ENCODE peak calls at places on chromosome 22, in five cellular contexts. One of them, this sample, is unnamed. For H3K36me3, the result is how much of the 10 kb centered on the place peaks cover.

GRCh38 chr22:22952531-22953295 is 65.1 kb downstream of the IGLL5 start:
- DNase-seq in mucosa of descending colon: no peak
- DNase-seq in keratinocyte: no peak
- DNase-seq in IMR-90: no peak
- DNase-seq in right lobe of liver: no peak
- DNase-seq in this sample: no peak

GRCh38 chr22:31093956-31094622 is 13.0 kb downstream of the SMTN start:
- DNase-seq in mucosa of descending colon: no peak
- DNase-seq in keratinocyte: no peak
- DNase-seq in IMR-90: no peak
- DNase-seq in right lobe of liver: no peak
- DNase-seq in this sample: no peak

GRCh38 chr22:27933186-27933983 is 14.3 kb upstream of the PITPNB start:
- DNase-seq in mucosa of descending colon: no peak
- DNase-seq in keratinocyte: no peak
- DNase-seq in IMR-90: no peak
- DNase-seq in right lobe of liver: no peak
- DNase-seq in this sample: no peak

GRCh38 chr22:20494978-20495860 is at the start of gene KLHL22:
- DNase-seq in mucosa of descending colon: peak
- DNase-seq in keratinocyte: no peak
- DNase-seq in IMR-90: peak
- DNase-seq in right lobe of liver: peak
- DNase-seq in this sample: peak

GRCh38 chr22:11627798-11628650 is 3900.0 kb upstream of the OR11H1 start:
- DNase-seq in mucosa of descending colon: no peak
- DNase-seq in keratinocyte: no peak
- DNase-seq in IMR-90: no peak
- DNase-seq in right lobe of liver: no peak
- DNase-seq in this sample: no peak

GRCh38 chr22:25551396-25551795 is 13.1 kb upstream of the GRK3 start:
- DNase-seq in mucosa of descending colon: no peak
- DNase-seq in keratinocyte: no peak
- DNase-seq in IMR-90: no peak
- DNase-seq in right lobe of liver: no peak
- DNase-seq in this sample: no peak

GRCh38 chr22:49883294-49883640 is 29.6 kb downstream of the ZBED4 start:
- DNase-seq in mucosa of descending colon: no peak
- DNase-seq in keratinocyte: no peak
- DNase-seq in IMR-90: peak
- DNase-seq in right lobe of liver: no peak
- DNase-seq in this sample: no peak

GRCh38 chr22:48055827-48056226 is 1293.4 kb downstream of the TBC1D22A start:
- DNase-seq in mucosa of descending colon: no peak
- DNase-seq in keratinocyte: no peak
- DNase-seq in IMR-90: no peak
- DNase-seq in right lobe of liver: no peak
- DNase-seq in this sample: no peak

GRCh38 chr22:47797546-47797945 is 1035.1 kb downstream of the TBC1D22A start:
- DNase-seq in mucosa of descending colon: no peak
- DNase-seq in keratinocyte: no peak
- DNase-seq in IMR-90: no peak
- DNase-seq in right lobe of liver: no peak
- DNase-seq in this sample: no peak

GRCh38 chr22:32528984-32529982 is 54.7 kb downstream of the FBXO7 start:
- DNase-seq in mucosa of descending colon: peak
- DNase-seq in keratinocyte: peak
- DNase-seq in IMR-90: peak
- DNase-seq in right lobe of liver: peak
- DNase-seq in this sample: peak

GRCh38 chr22:27638329-27639179 is 163.0 kb downstream of the MN1 start:
- DNase-seq in mucosa of descending colon: no peak
- DNase-seq in keratinocyte: no peak
- DNase-seq in IMR-90: no peak
- DNase-seq in right lobe of liver: no peak
- DNase-seq in this sample: no peak

GRCh38 chr22:47051435-47052175 is 289.2 kb downstream of the TBC1D22A start:
- DNase-seq in mucosa of descending colon: no peak
- DNase-seq in keratinocyte: no peak
- DNase-seq in IMR-90: no peak
- DNase-seq in right lobe of liver: peak
- DNase-seq in this sample: no peak

GRCh38 chr22:39318507-39319283 is 728 bp downstream of the RPL3 start:
- DNase-seq in mucosa of descending colon: no peak
- DNase-seq in keratinocyte: peak
- DNase-seq in IMR-90: no peak
- DNase-seq in right lobe of liver: no peak
- DNase-seq in this sample: no peak

GRCh38 chr22:30420401-30421178 is 5.0 kb upstream of the MTFP1 start:
- DNase-seq in mucosa of descending colon: no peak
- DNase-seq in keratinocyte: no peak
- DNase-seq in IMR-90: peak
- DNase-seq in right lobe of liver: no peak
- DNase-seq in this sample: no peak

GRCh38 chr22:50014655-50015401 is 2.3 kb upstream of the IL17REL start:
- DNase-seq in mucosa of descending colon: no peak
- DNase-seq in keratinocyte: no peak
- DNase-seq in IMR-90: no peak
- DNase-seq in right lobe of liver: no peak
- DNase-seq in this sample: no peak

GRCh38 chr22:48299124-48299523 is 1528.5 kb downstream of the BRD1 start:
- DNase-seq in mucosa of descending colon: no peak
- DNase-seq in keratinocyte: no peak
- DNase-seq in IMR-90: no peak
- DNase-seq in right lobe of liver: no peak
- DNase-seq in this sample: no peak

GRCh38 chr22:32476286-32476685 is 1.7 kb downstream of the FBXO7 start:
- DNase-seq in mucosa of descending colon: no peak
- DNase-seq in keratinocyte: no peak
- DNase-seq in IMR-90: no peak
- DNase-seq in right lobe of liver: no peak
- DNase-seq in this sample: no peak

DNA sequence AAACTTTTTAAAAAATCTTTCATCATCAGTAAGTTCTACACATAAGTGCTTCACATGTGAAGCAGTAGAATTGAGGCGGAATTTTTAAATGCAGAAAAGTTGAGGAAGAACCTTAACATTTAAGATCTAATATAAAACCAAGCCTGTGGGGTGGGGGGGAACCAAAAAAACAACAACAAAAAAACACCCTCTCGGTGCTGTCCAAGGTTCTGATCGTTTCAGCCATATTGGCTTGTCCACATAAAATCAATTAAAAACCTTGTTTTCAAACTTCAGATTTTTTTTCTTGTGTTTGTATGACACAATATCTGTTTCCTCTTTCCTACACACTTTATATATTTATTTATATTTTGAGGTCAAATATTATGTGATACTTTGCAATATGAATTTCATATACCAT is 130.0 kb downstream of the WNT7B start:
- DNase-seq in mucosa of descending colon: no peak
- DNase-seq in keratinocyte: no peak
- DNase-seq in IMR-90: no peak
- DNase-seq in right lobe of liver: no peak
- DNase-seq in this sample: no peak
- H3K36me3 ChIP-seq in mucosa of descending colon: under half
- H3K36me3 ChIP-seq in keratinocyte: under half
- H3K36me3 ChIP-seq in IMR-90: under half
- H3K36me3 ChIP-seq in right lobe of liver: under half
- H3K36me3 ChIP-seq in this sample: under half

GRCh38 chr22:37057796-37058510 is 6.4 kb downstream of the KCTD17 start:
- DNase-seq in mucosa of descending colon: no peak
- DNase-seq in keratinocyte: no peak
- DNase-seq in IMR-90: no peak
- DNase-seq in right lobe of liver: no peak
- DNase-seq in this sample: no peak

GRCh38 chr22:37058917-37059701 is 7.6 kb downstream of the KCTD17 start:
- DNase-seq in mucosa of descending colon: no peak
- DNase-seq in keratinocyte: no peak
- DNase-seq in IMR-90: no peak
- DNase-seq in right lobe of liver: no peak
- DNase-seq in this sample: no peak

GRCh38 chr22:37060801-37061610 is 9.5 kb downstream of the KCTD17 start:
- DNase-seq in mucosa of descending colon: no peak
- DNase-seq in keratinocyte: no peak
- DNase-seq in IMR-90: no peak
- DNase-seq in right lobe of liver: no peak
- DNase-seq in this sample: no peak

GRCh38 chr22:37061611-37062365 is 10.2 kb downstream of the KCTD17 start:
- DNase-seq in mucosa of descending colon: no peak
- DNase-seq in keratinocyte: no peak
- DNase-seq in IMR-90: no peak
- DNase-seq in right lobe of liver: no peak
- DNase-seq in this sample: no peak

GRCh38 chr22:37059876-37060449 is 8.4 kb downstream of the KCTD17 start:
- DNase-seq in mucosa of descending colon: no peak
- DNase-seq in keratinocyte: no peak
- DNase-seq in IMR-90: no peak
- DNase-seq in right lobe of liver: no peak
- DNase-seq in this sample: peak
- H3K36me3 ChIP-seq in mucosa of descending colon: under half
- H3K36me3 ChIP-seq in keratinocyte: under half
- H3K36me3 ChIP-seq in IMR-90: under half
- H3K36me3 ChIP-seq in right lobe of liver: under half
- H3K36me3 ChIP-seq in this sample: under half

GRCh38 chr22:29353286-29353685 is 35.1 kb downstream of the AP1B1 start:
- DNase-seq in mucosa of descending colon: no peak
- DNase-seq in keratinocyte: no peak
- DNase-seq in IMR-90: no peak
- DNase-seq in right lobe of liver: no peak
- DNase-seq in this sample: no peak
- H3K36me3 ChIP-seq in mucosa of descending colon: under half
- H3K36me3 ChIP-seq in keratinocyte: half or more
- H3K36me3 ChIP-seq in IMR-90: half or more
- H3K36me3 ChIP-seq in right lobe of liver: under half
- H3K36me3 ChIP-seq in this sample: half or more

GRCh38 chr22:41132555-41132954 is 40.2 kb downstream of the EP300 start:
- DNase-seq in mucosa of descending colon: no peak
- DNase-seq in keratinocyte: no peak
- DNase-seq in IMR-90: peak
- DNase-seq in right lobe of liver: no peak
- DNase-seq in this sample: no peak

GRCh38 chr22:41123151-41123550 is 30.8 kb downstream of the EP300 start:
- DNase-seq in mucosa of descending colon: no peak
- DNase-seq in keratinocyte: no peak
- DNase-seq in IMR-90: peak
- DNase-seq in right lobe of liver: no peak
- DNase-seq in this sample: no peak

GRCh38 chr22:41128606-41129005 is 36.2 kb downstream of the EP300 start:
- DNase-seq in mucosa of descending colon: no peak
- DNase-seq in keratinocyte: no peak
- DNase-seq in IMR-90: no peak
- DNase-seq in right lobe of liver: no peak
- DNase-seq in this sample: no peak

GRCh38 chr22:41124086-41124485 is 31.7 kb downstream of the EP300 start:
- DNase-seq in mucosa of descending colon: no peak
- DNase-seq in keratinocyte: no peak
- DNase-seq in IMR-90: no peak
- DNase-seq in right lobe of liver: no peak
- DNase-seq in this sample: no peak

DNA sequence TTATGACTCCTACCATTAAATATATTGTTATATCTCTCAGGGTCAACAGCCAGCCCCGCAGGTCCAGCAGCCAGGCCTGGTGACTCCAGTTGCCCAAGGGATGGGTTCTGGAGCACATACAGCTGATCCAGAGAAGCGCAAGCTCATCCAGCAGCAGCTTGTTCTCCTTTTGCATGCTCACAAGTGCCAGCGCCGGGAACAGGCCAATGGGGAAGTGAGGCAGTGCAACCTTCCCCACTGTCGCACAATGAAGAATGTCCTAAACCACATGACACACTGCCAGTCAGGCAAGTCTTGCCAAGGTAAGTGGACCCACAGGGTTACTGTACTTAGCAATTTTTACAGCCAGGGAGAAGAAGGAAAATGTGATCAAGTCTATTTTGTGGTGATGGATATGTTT is 35.1 kb downstream of the EP300 start:
- DNase-seq in mucosa of descending colon: no peak
- DNase-seq in keratinocyte: no peak
- DNase-seq in IMR-90: no peak
- DNase-seq in right lobe of liver: peak
- DNase-seq in this sample: no peak
- H3K36me3 ChIP-seq in mucosa of descending colon: under half
- H3K36me3 ChIP-seq in keratinocyte: under half
- H3K36me3 ChIP-seq in IMR-90: half or more
- H3K36me3 ChIP-seq in right lobe of liver: half or more
- H3K36me3 ChIP-seq in this sample: half or more

GRCh38 chr22:44990328-44990727 is 19.5 kb downstream of the PHF21B start:
- DNase-seq in mucosa of descending colon: no peak
- DNase-seq in keratinocyte: no peak
- DNase-seq in IMR-90: no peak
- DNase-seq in right lobe of liver: no peak
- DNase-seq in this sample: no peak
- H3K36me3 ChIP-seq in mucosa of descending colon: under half
- H3K36me3 ChIP-seq in keratinocyte: under half
- H3K36me3 ChIP-seq in IMR-90: under half
- H3K36me3 ChIP-seq in right lobe of liver: under half
- H3K36me3 ChIP-seq in this sample: under half

GRCh38 chr22:42872821-42873220 is 15.7 kb upstream of the ARFGAP3 start:
- DNase-seq in mucosa of descending colon: no peak
- DNase-seq in keratinocyte: no peak
- DNase-seq in IMR-90: no peak
- DNase-seq in right lobe of liver: no peak
- DNase-seq in this sample: no peak

GRCh38 chr22:42869888-42870480 is 12.9 kb upstream of the ARFGAP3 start:
- DNase-seq in mucosa of descending colon: no peak
- DNase-seq in keratinocyte: no peak
- DNase-seq in IMR-90: no peak
- DNase-seq in right lobe of liver: no peak
- DNase-seq in this sample: no peak

GRCh38 chr22:42873361-42873760 is 16.3 kb upstream of the ARFGAP3 start:
- DNase-seq in mucosa of descending colon: no peak
- DNase-seq in keratinocyte: no peak
- DNase-seq in IMR-90: no peak
- DNase-seq in right lobe of liver: no peak
- DNase-seq in this sample: no peak

GRCh38 chr22:42869463-42869862 is 12.4 kb upstream of the ARFGAP3 start:
- DNase-seq in mucosa of descending colon: no peak
- DNase-seq in keratinocyte: no peak
- DNase-seq in IMR-90: no peak
- DNase-seq in right lobe of liver: no peak
- DNase-seq in this sample: no peak

GRCh38 chr22:42871146-42872050 is 14.3 kb upstream of the ARFGAP3 start:
- DNase-seq in mucosa of descending colon: no peak
- DNase-seq in keratinocyte: no peak
- DNase-seq in IMR-90: no peak
- DNase-seq in right lobe of liver: no peak
- DNase-seq in this sample: no peak
- H3K36me3 ChIP-seq in mucosa of descending colon: under half
- H3K36me3 ChIP-seq in keratinocyte: under half
- H3K36me3 ChIP-seq in IMR-90: half or more
- H3K36me3 ChIP-seq in right lobe of liver: under half
- H3K36me3 ChIP-seq in this sample: under half

This sample was measured in CD4-positive, alpha-beta memory T cell.